ENCODE peak calls at places on chromosomes 13 and 19, in eight cellular contexts. X, A, W, Y, R, B, K and C are unnamed samples.
A peak's percentile ranks its signal among the peaks of the same experiment; 100 is the strongest.

GRCh38 chr19:8050274-8051096 is 2.1 kb upstream of the CCL25 start:
- ATAC-seq in W (peak; percentile 86), A (peak; percentile 82), B (peak; percentile 97), R (peak; percentile 98), Y (peak; percentile 94), X (peak; percentile 88), K (peak; percentile 98), C (peak; percentile 82)

GRCh38 chr19:2150794-2151338 is 500 bp downstream of the AP3D1 start:
- ATAC-seq in Y (peak; percentile 37), K (peak; percentile 0), B (no peak), A (no peak), W (peak; percentile 42), X (no peak), R (no peak), C (peak; percentile 7)

GRCh38 chr13:112938680-112939079 is 30.3 kb upstream of the MCF2L start:
- ATAC-seq in X (no peak), W (no peak), R (no peak), B (no peak), A (no peak), Y (no peak), K (no peak), C (no peak)

GRCh38 chr19:2944775-2945574 is at the start of gene ZNF77:
- ATAC-seq in A (peak; percentile 97), Y (peak; percentile 98), R (peak; percentile 98), K (peak; percentile 98), X (peak; percentile 99), B (peak; percentile 96), W (peak; percentile 99), C (peak; percentile 100)

GRCh38 chr19:45607071-45608029 is 5.3 kb upstream of the GPR4 start:
- ATAC-seq in B (peak; percentile 85), Y (peak; percentile 84), R (peak; percentile 90), A (peak; percentile 44), X (peak; percentile 62), W (peak; percentile 82), K (peak; percentile 94), C (peak; percentile 79)

GRCh38 chr13:37194428-37194861 is 89.0 kb upstream of the CSNK1A1L start:
- ATAC-seq in K (no peak), R (no peak), A (peak; percentile 59), Y (no peak), W (no peak), B (no peak), X (peak; percentile 93), C (no peak)

GRCh38 chr19:41133260-41133659 is 19.0 kb downstream of the CYP2F1 start:
- ATAC-seq in A (no peak), K (peak; percentile 57), R (no peak), W (peak; percentile 10), X (peak; percentile 33), B (no peak), Y (no peak), C (no peak)

GRCh38 chr19:17721821-17722220 is 2.5 kb downstream of the MAP1S start:
- ATAC-seq in Y (no peak), W (no peak), B (peak; percentile 72), X (no peak), K (peak; percentile 83), A (peak; percentile 26), R (no peak), C (no peak)

GRCh38 chr13:113856716-113857065 is 7.2 kb downstream of the GAS6 start:
- ATAC-seq in A (no peak), W (no peak), B (peak; percentile 4), Y (no peak), K (peak; percentile 7), R (no peak), X (no peak), C (peak; percentile 11)

DNA sequence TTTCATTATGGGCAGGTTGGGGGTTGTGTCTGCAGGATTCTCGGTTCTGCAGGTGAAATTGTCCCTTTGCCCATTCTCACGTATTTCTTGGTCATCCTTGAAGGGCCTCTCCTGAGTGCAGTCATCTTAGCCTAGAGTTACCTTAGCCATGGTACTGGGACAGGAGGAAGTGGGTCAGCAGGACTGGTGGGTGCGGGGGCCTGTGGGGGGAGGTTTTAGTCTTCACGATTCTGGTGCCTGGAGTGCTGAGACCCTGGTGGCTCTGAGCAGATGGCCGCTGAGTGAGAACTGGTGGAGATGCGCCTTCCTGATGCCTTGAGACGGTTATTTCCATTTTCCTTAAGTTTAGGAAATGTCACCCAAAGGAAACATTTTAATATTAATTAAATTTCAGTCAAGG is 11.8 kb downstream of the COL4A2 start:
- ATAC-seq in A (no peak), W (no peak), B (no peak), K (no peak), X (no peak), Y (no peak), R (no peak), C (no peak)
- H3K4me1 ChIP-seq in A (peaks cover 33% of the 10 kb centered on the region), W (peaks cover 61% of the 10 kb centered on the region), B (peaks cover 30% of the 10 kb centered on the region), K (peaks cover 43% of the 10 kb centered on the region), X (peaks cover 44% of the 10 kb centered on the region), Y (no peaks in the 10 kb centered on the region), R (no peaks in the 10 kb centered on the region), C (peaks cover 100% of the 10 kb centered on the region)

GRCh38 chr13:59951011-59951410 is 212.7 kb downstream of the DIAPH3 start:
- ATAC-seq in R (no peak), A (no peak), K (no peak), W (no peak), Y (no peak), X (no peak), B (no peak), C (no peak)
- H3K4me1 ChIP-seq in R (no peaks in the 10 kb centered on the region), A (no peaks in the 10 kb centered on the region), K (no peaks in the 10 kb centered on the region), W (no peaks in the 10 kb centered on the region), Y (no peaks in the 10 kb centered on the region), X (no peaks in the 10 kb centered on the region), B (no peaks in the 10 kb centered on the region), C (no peaks in the 10 kb centered on the region)

GRCh38 chr19:39347332-39348227 is 5.4 kb downstream of the SAMD4B start:
- ATAC-seq in B (no peak), R (peak; percentile 66), K (no peak), W (no peak), A (no peak), Y (no peak), X (no peak), C (no peak)
- H3K4me1 ChIP-seq in B (peaks cover 9% of the 10 kb centered on the region), R (peaks cover 36% of the 10 kb centered on the region), K (peaks cover 24% of the 10 kb centered on the region), W (peaks cover 19% of the 10 kb centered on the region), A (peaks cover 5% of the 10 kb centered on the region), Y (peaks cover 33% of the 10 kb centered on the region), X (peaks cover 5% of the 10 kb centered on the region), C (no peaks in the 10 kb centered on the region)

GRCh38 chr13:40613192-40613818 is 53.1 kb downstream of the FOXO1 start:
- ATAC-seq in A (no peak), W (no peak), K (peak; percentile 74), B (peak; percentile 72), X (no peak), R (no peak), Y (no peak), C (peak; percentile 46)
- H3K4me1 ChIP-seq in A (peaks cover 19% of the 10 kb centered on the region), W (no peaks in the 10 kb centered on the region), K (peaks cover 37% of the 10 kb centered on the region), B (peaks cover 28% of the 10 kb centered on the region), X (peaks cover 19% of the 10 kb centered on the region), R (no peaks in the 10 kb centered on the region), Y (no peaks in the 10 kb centered on the region), C (peaks cover 37% of the 10 kb centered on the region)

DNA sequence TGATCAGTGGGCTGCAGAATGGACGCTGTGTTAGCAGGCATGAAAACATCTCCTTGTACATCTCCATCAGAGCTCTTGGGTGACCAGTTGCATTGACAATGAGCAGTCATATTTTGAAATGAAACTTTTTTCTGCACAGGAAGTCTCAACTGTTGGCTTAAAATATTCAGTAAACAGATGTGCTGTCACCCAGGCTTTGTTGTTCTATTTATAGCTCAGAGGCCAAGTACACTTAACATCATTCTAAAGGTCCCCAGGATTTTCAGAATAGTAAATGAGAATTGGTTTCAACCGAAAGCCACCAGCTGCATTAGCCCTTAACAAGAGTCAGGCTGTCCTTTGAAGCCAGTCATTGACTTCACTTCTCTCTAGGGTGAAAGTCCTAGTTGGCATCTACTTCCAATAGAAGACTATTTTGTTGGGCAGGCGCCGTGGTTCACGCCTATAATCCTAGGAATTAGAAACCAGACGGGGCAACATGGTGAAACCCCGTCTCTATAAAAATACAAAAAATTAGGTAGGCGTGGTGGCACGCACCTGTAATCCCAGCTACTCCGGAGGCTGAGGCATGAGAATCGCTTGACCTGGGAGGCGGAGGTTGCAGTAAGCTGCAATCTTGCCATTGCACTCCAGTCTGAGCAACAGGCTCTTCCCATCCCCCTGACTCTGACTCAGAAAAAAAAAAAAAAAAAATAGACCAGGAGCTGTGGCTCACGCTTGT is 7.9 kb upstream of the PDE4A start:
- ATAC-seq in R (no peak), W (no peak), B (no peak), A (no peak), K (no peak), X (no peak), Y (no peak), C (no peak)
- H3K4me1 ChIP-seq in R (peaks cover 27% of the 10 kb centered on the region), W (peaks cover 6% of the 10 kb centered on the region), B (no peaks in the 10 kb centered on the region), A (no peaks in the 10 kb centered on the region), K (peaks cover 10% of the 10 kb centered on the region), X (peaks cover under 1% of the 10 kb centered on the region), Y (peaks cover 5% of the 10 kb centered on the region), C (peaks cover 18% of the 10 kb centered on the region)

GRCh38 chr13:99266827-99267226 is 8.6 kb upstream of the GPR18 start:
- ATAC-seq in K (no peak), A (no peak), W (no peak), Y (no peak), X (no peak), B (no peak), R (no peak), C (no peak)
- H3K4me1 ChIP-seq in K (no peaks in the 10 kb centered on the region), A (no peaks in the 10 kb centered on the region), W (no peaks in the 10 kb centered on the region), Y (no peaks in the 10 kb centered on the region), X (no peaks in the 10 kb centered on the region), B (peaks cover 2% of the 10 kb centered on the region), R (peaks cover 7% of the 10 kb centered on the region), C (peaks cover 2% of the 10 kb centered on the region)

GRCh38 chr19:19655641-19656343 is 7.7 kb downstream of the ATP13A1 start:
- ATAC-seq in X (no peak), K (no peak), Y (no peak), A (no peak), W (no peak), R (no peak), B (no peak), C (no peak)
- H3K4me1 ChIP-seq in X (no peaks in the 10 kb centered on the region), K (no peaks in the 10 kb centered on the region), Y (no peaks in the 10 kb centered on the region), A (no peaks in the 10 kb centered on the region), W (no peaks in the 10 kb centered on the region), R (peaks cover 7% of the 10 kb centered on the region), B (no peaks in the 10 kb centered on the region), C (no peaks in the 10 kb centered on the region)

GRCh38 chr19:4534836-4535658 is at the start of gene PLIN5:
- ATAC-seq in Y (peak; percentile 83), W (peak; percentile 61), X (peak; percentile 74), K (peak; percentile 80), A (peak; percentile 51), R (peak; percentile 90), B (peak; percentile 86), C (peak; percentile 90)
- H3K4me1 ChIP-seq in Y (peaks cover 5% of the 10 kb centered on the region), W (no peaks in the 10 kb centered on the region), X (no peaks in the 10 kb centered on the region), K (peaks cover 14% of the 10 kb centered on the region), A (no peaks in the 10 kb centered on the region), R (peaks cover 45% of the 10 kb centered on the region), B (no peaks in the 10 kb centered on the region), C (no peaks in the 10 kb centered on the region)